ENCODE peak calls at places on chromosome 4, in nine cellular contexts. One of them, this sample, is unnamed.

GRCh38 chr4:128600996-128601857 is 208.3 kb upstream of the JADE1 start:
- DNase-seq in HFFc6: peak; percentile 90
- DNase-seq in brain microvascular endothelial cell: peak; percentile 96
- DNase-seq in SK-N-SH: peak; percentile 31
- DNase-seq in WTC11: peak; percentile 22
- DNase-seq in GM13976: no peak
- DNase-seq in AG09319: peak; percentile 74
- DNase-seq in lower lobe of right lung: peak; percentile 72
- DNase-seq in H9: no peak
- DNase-seq in this sample: no peak

GRCh38 chr4:42628740-42629139 is 28.2 kb downstream of the ATP8A1 start:
- DNase-seq in HFFc6: no peak
- DNase-seq in brain microvascular endothelial cell: no peak
- DNase-seq in SK-N-SH: no peak
- DNase-seq in WTC11: no peak
- DNase-seq in GM13976: no peak
- DNase-seq in AG09319: no peak
- DNase-seq in lower lobe of right lung: peak; percentile 44
- DNase-seq in H9: no peak
- DNase-seq in this sample: no peak

GRCh38 chr4:77952399-77952974 is 89.9 kb downstream of the MRPL1 start:
- DNase-seq in HFFc6: no peak
- DNase-seq in brain microvascular endothelial cell: no peak
- DNase-seq in SK-N-SH: no peak
- DNase-seq in WTC11: no peak
- DNase-seq in GM13976: no peak
- DNase-seq in AG09319: no peak
- DNase-seq in lower lobe of right lung: no peak
- DNase-seq in H9: no peak
- DNase-seq in this sample: no peak

GRCh38 chr4:25559508-25559907 is 96.1 kb upstream of the SLC34A2 start:
- DNase-seq in HFFc6: no peak
- DNase-seq in brain microvascular endothelial cell: no peak
- DNase-seq in SK-N-SH: no peak
- DNase-seq in WTC11: no peak
- DNase-seq in GM13976: no peak
- DNase-seq in AG09319: no peak
- DNase-seq in lower lobe of right lung: no peak
- DNase-seq in H9: no peak
- DNase-seq in this sample: no peak

GRCh38 chr4:169314906-169315305 is 44.1 kb upstream of the SH3RF1 start:
- DNase-seq in HFFc6: peak; percentile 56
- DNase-seq in brain microvascular endothelial cell: peak; percentile 81
- DNase-seq in SK-N-SH: peak; percentile 61
- DNase-seq in WTC11: no peak
- DNase-seq in GM13976: no peak
- DNase-seq in AG09319: no peak
- DNase-seq in lower lobe of right lung: peak; percentile 61
- DNase-seq in H9: no peak
- DNase-seq in this sample: no peak

GRCh38 chr4:173526034-173526482 is 4.0 kb downstream of the HAND2 start:
- DNase-seq in HFFc6: no peak
- DNase-seq in brain microvascular endothelial cell: no peak
- DNase-seq in SK-N-SH: peak; percentile 17
- DNase-seq in WTC11: no peak
- DNase-seq in GM13976: no peak
- DNase-seq in AG09319: no peak
- DNase-seq in lower lobe of right lung: no peak
- DNase-seq in H9: no peak
- DNase-seq in this sample: no peak

GRCh38 chr4:42132099-42132498 is 20.4 kb downstream of the BEND4 start:
- DNase-seq in HFFc6: no peak
- DNase-seq in brain microvascular endothelial cell: no peak
- DNase-seq in SK-N-SH: no peak
- DNase-seq in WTC11: no peak
- DNase-seq in GM13976: no peak
- DNase-seq in AG09319: no peak
- DNase-seq in lower lobe of right lung: no peak
- DNase-seq in H9: no peak
- DNase-seq in this sample: no peak

GRCh38 chr4:32625687-32626086 is 1905.5 kb downstream of the PCDH7 start:
- DNase-seq in HFFc6: no peak
- DNase-seq in brain microvascular endothelial cell: no peak
- DNase-seq in SK-N-SH: no peak
- DNase-seq in WTC11: no peak
- DNase-seq in GM13976: no peak
- DNase-seq in AG09319: no peak
- DNase-seq in lower lobe of right lung: no peak
- DNase-seq in H9: no peak
- DNase-seq in this sample: no peak

GRCh38 chr4:141645611-141646340 is 9.4 kb downstream of the IL15 start:
- DNase-seq in HFFc6: peak; percentile 82
- DNase-seq in brain microvascular endothelial cell: peak; percentile 92
- DNase-seq in SK-N-SH: no peak
- DNase-seq in WTC11: no peak
- DNase-seq in GM13976: no peak
- DNase-seq in AG09319: no peak
- DNase-seq in lower lobe of right lung: no peak
- DNase-seq in H9: no peak
- DNase-seq in this sample: no peak

GRCh38 chr4:114479595-114479994 is 119.0 kb upstream of the UGT8 start:
- DNase-seq in HFFc6: no peak
- DNase-seq in brain microvascular endothelial cell: no peak
- DNase-seq in SK-N-SH: no peak
- DNase-seq in WTC11: no peak
- DNase-seq in GM13976: no peak
- DNase-seq in AG09319: no peak
- DNase-seq in lower lobe of right lung: no peak
- DNase-seq in H9: no peak
- DNase-seq in this sample: no peak

GRCh38 chr4:78569291-78569821 is 17.8 kb downstream of the ANXA3 start:
- DNase-seq in HFFc6: peak; percentile 75
- DNase-seq in brain microvascular endothelial cell: peak; percentile 77
- DNase-seq in SK-N-SH: no peak
- DNase-seq in WTC11: no peak
- DNase-seq in GM13976: no peak
- DNase-seq in AG09319: no peak
- DNase-seq in lower lobe of right lung: no peak
- DNase-seq in H9: no peak
- DNase-seq in this sample: no peak

GRCh38 chr4:6391852-6392188 is 80.6 kb downstream of the PPP2R2C start:
- DNase-seq in HFFc6: no peak
- DNase-seq in brain microvascular endothelial cell: no peak
- DNase-seq in SK-N-SH: no peak
- DNase-seq in WTC11: no peak
- DNase-seq in GM13976: no peak
- DNase-seq in AG09319: no peak
- DNase-seq in lower lobe of right lung: no peak
- DNase-seq in H9: no peak
- DNase-seq in this sample: no peak

GRCh38 chr4:128916832-128917231 is 107.3 kb downstream of the JADE1 start:
- DNase-seq in HFFc6: no peak
- DNase-seq in brain microvascular endothelial cell: no peak
- DNase-seq in SK-N-SH: no peak
- DNase-seq in WTC11: no peak
- DNase-seq in GM13976: peak; percentile 21
- DNase-seq in AG09319: no peak
- DNase-seq in lower lobe of right lung: peak; percentile 56
- DNase-seq in H9: no peak
- DNase-seq in this sample: peak; percentile 12

GRCh38 chr4:2175990-2176698 is 65.8 kb downstream of the HAUS3 start:
- DNase-seq in HFFc6: no peak
- DNase-seq in brain microvascular endothelial cell: no peak
- DNase-seq in SK-N-SH: no peak
- DNase-seq in WTC11: no peak
- DNase-seq in GM13976: no peak
- DNase-seq in AG09319: no peak
- DNase-seq in lower lobe of right lung: no peak
- DNase-seq in H9: no peak
- DNase-seq in this sample: no peak

GRCh38 chr4:87851955-87852354 is 19.2 kb downstream of the MEPE start:
- DNase-seq in HFFc6: no peak
- DNase-seq in brain microvascular endothelial cell: no peak
- DNase-seq in SK-N-SH: no peak
- DNase-seq in WTC11: no peak
- DNase-seq in GM13976: no peak
- DNase-seq in AG09319: no peak
- DNase-seq in lower lobe of right lung: no peak
- DNase-seq in H9: no peak
- DNase-seq in this sample: no peak

GRCh38 chr4:154004028-154004427 is 215.1 kb upstream of the SFRP2 start:
- DNase-seq in HFFc6: no peak
- DNase-seq in brain microvascular endothelial cell: no peak
- DNase-seq in SK-N-SH: no peak
- DNase-seq in WTC11: no peak
- DNase-seq in GM13976: no peak
- DNase-seq in AG09319: peak; percentile 39
- DNase-seq in lower lobe of right lung: no peak
- DNase-seq in H9: no peak
- DNase-seq in this sample: no peak

GRCh38 chr4:128709268-128709667 is 100.2 kb upstream of the JADE1 start:
- DNase-seq in HFFc6: no peak
- DNase-seq in brain microvascular endothelial cell: no peak
- DNase-seq in SK-N-SH: no peak
- DNase-seq in WTC11: no peak
- DNase-seq in GM13976: no peak
- DNase-seq in AG09319: no peak
- DNase-seq in lower lobe of right lung: no peak
- DNase-seq in H9: no peak
- DNase-seq in this sample: no peak

GRCh38 chr4:13920111-13920875 is 292.8 kb upstream of the BOD1L1 start:
- DNase-seq in HFFc6: no peak
- DNase-seq in brain microvascular endothelial cell: no peak
- DNase-seq in SK-N-SH: no peak
- DNase-seq in WTC11: no peak
- DNase-seq in GM13976: no peak
- DNase-seq in AG09319: no peak
- DNase-seq in lower lobe of right lung: no peak
- DNase-seq in H9: no peak
- DNase-seq in this sample: no peak

DNA sequence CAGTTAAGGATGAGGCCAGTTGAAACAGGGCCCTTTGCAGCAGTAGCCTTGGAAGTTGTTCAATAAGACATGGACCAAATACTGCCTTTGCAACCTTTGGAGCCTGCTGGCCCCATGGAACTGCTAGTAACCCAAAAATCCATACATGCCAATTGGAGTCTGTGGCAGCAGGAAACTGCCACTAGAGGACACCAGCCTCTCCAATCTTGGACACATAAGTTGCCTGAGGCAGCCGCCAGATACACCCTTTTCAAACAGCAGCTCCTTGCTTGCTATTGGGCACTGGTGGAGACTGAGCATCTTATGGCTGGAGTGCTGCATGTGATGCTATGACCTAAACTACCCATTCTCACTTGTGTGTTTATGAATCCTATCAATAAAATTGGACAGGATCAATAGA is 14.8 kb upstream of the LAP3 start:
- DNase-seq in HFFc6: no peak
- DNase-seq in brain microvascular endothelial cell: no peak
- DNase-seq in SK-N-SH: peak; percentile 21
- DNase-seq in WTC11: no peak
- DNase-seq in GM13976: no peak
- DNase-seq in AG09319: no peak
- DNase-seq in lower lobe of right lung: no peak
- DNase-seq in H9: no peak
- DNase-seq in this sample: no peak
- TF ChIP-seq CTCF in HFFc6: peak; percentile 35
- TF ChIP-seq CTCF in brain microvascular endothelial cell: peak; percentile 29
- TF ChIP-seq CTCF in SK-N-SH: no peak
- TF ChIP-seq CTCF in WTC11: no peak
- TF ChIP-seq CTCF in GM13976: no peak
- TF ChIP-seq CTCF in AG09319: no peak
- TF ChIP-seq CTCF in lower lobe of right lung: peak; percentile 11
- TF ChIP-seq CTCF in H9: peak; percentile 51
- TF ChIP-seq CTCF in this sample: no peak

GRCh38 chr4:55753856-55754255 is 65.7 kb upstream of the EXOC1L start:
- DNase-seq in HFFc6: no peak
- DNase-seq in brain microvascular endothelial cell: no peak
- DNase-seq in SK-N-SH: no peak
- DNase-seq in WTC11: no peak
- DNase-seq in GM13976: no peak
- DNase-seq in AG09319: no peak
- DNase-seq in lower lobe of right lung: no peak
- DNase-seq in H9: no peak
- DNase-seq in this sample: no peak
- TF ChIP-seq CTCF in HFFc6: no peak
- TF ChIP-seq CTCF in brain microvascular endothelial cell: no peak
- TF ChIP-seq CTCF in SK-N-SH: no peak
- TF ChIP-seq CTCF in WTC11: no peak
- TF ChIP-seq CTCF in GM13976: no peak
- TF ChIP-seq CTCF in AG09319: no peak
- TF ChIP-seq CTCF in lower lobe of right lung: no peak
- TF ChIP-seq CTCF in H9: no peak
- TF ChIP-seq CTCF in this sample: no peak

GRCh38 chr4:152735302-152735917 is 44.1 kb downstream of the TIGD4 start:
- DNase-seq in HFFc6: peak; percentile 4
- DNase-seq in brain microvascular endothelial cell: no peak
- DNase-seq in SK-N-SH: peak; percentile 50
- DNase-seq in WTC11: no peak
- DNase-seq in GM13976: peak; percentile 52
- DNase-seq in AG09319: no peak
- DNase-seq in lower lobe of right lung: no peak
- DNase-seq in H9: no peak
- DNase-seq in this sample: peak; percentile 24
- TF ChIP-seq CTCF in HFFc6: peak; percentile 81
- TF ChIP-seq CTCF in brain microvascular endothelial cell: peak; percentile 35
- TF ChIP-seq CTCF in SK-N-SH: peak; percentile 73
- TF ChIP-seq CTCF in WTC11: no peak
- TF ChIP-seq CTCF in GM13976: peak; percentile 40
- TF ChIP-seq CTCF in AG09319: peak; percentile 51
- TF ChIP-seq CTCF in lower lobe of right lung: peak; percentile 51
- TF ChIP-seq CTCF in H9: peak; percentile 79
- TF ChIP-seq CTCF in this sample: peak; percentile 48

GRCh38 chr4:139654516-139654915 is 11.1 kb upstream of the MGST2 start:
- DNase-seq in HFFc6: no peak
- DNase-seq in brain microvascular endothelial cell: no peak
- DNase-seq in SK-N-SH: no peak
- DNase-seq in WTC11: no peak
- DNase-seq in GM13976: no peak
- DNase-seq in AG09319: no peak
- DNase-seq in lower lobe of right lung: no peak
- DNase-seq in H9: no peak
- DNase-seq in this sample: no peak

GRCh38 chr4:139656614-139657486 is 8.8 kb upstream of the MGST2 start:
- DNase-seq in HFFc6: peak; percentile 83
- DNase-seq in brain microvascular endothelial cell: peak; percentile 71
- DNase-seq in SK-N-SH: peak; percentile 74
- DNase-seq in WTC11: peak; percentile 57
- DNase-seq in GM13976: peak; percentile 54
- DNase-seq in AG09319: no peak
- DNase-seq in lower lobe of right lung: peak; percentile 61
- DNase-seq in H9: peak; percentile 76
- DNase-seq in this sample: no peak

GRCh38 chr4:139651282-139652194 is 14.1 kb upstream of the MGST2 start:
- DNase-seq in HFFc6: peak; percentile 71
- DNase-seq in brain microvascular endothelial cell: peak; percentile 75
- DNase-seq in SK-N-SH: peak; percentile 64
- DNase-seq in WTC11: peak; percentile 73
- DNase-seq in GM13976: peak; percentile 61
- DNase-seq in AG09319: peak; percentile 53
- DNase-seq in lower lobe of right lung: peak; percentile 80
- DNase-seq in H9: peak; percentile 76
- DNase-seq in this sample: peak; percentile 18

GRCh38 chr4:139658185-139658584 is 7.4 kb upstream of the MGST2 start:
- DNase-seq in HFFc6: no peak
- DNase-seq in brain microvascular endothelial cell: no peak
- DNase-seq in SK-N-SH: no peak
- DNase-seq in WTC11: no peak
- DNase-seq in GM13976: no peak
- DNase-seq in AG09319: no peak
- DNase-seq in lower lobe of right lung: no peak
- DNase-seq in H9: peak; percentile 58
- DNase-seq in this sample: no peak

GRCh38 chr4:139655116-139655515 is 10.5 kb upstream of the MGST2 start:
- DNase-seq in HFFc6: peak; percentile 45
- DNase-seq in brain microvascular endothelial cell: peak; percentile 31
- DNase-seq in SK-N-SH: peak; percentile 32
- DNase-seq in WTC11: no peak
- DNase-seq in GM13976: no peak
- DNase-seq in AG09319: no peak
- DNase-seq in lower lobe of right lung: no peak
- DNase-seq in H9: no peak
- DNase-seq in this sample: no peak
- TF ChIP-seq CTCF in HFFc6: peak; percentile 69
- TF ChIP-seq CTCF in brain microvascular endothelial cell: peak; percentile 65
- TF ChIP-seq CTCF in SK-N-SH: peak; percentile 47
- TF ChIP-seq CTCF in WTC11: no peak
- TF ChIP-seq CTCF in GM13976: peak; percentile 27
- TF ChIP-seq CTCF in AG09319: peak; percentile 36
- TF ChIP-seq CTCF in lower lobe of right lung: peak; percentile 44
- TF ChIP-seq CTCF in H9: peak; percentile 39
- TF ChIP-seq CTCF in this sample: peak; percentile 44

This sample was measured in GM06990.